ENCODE peak calls at places on chromosomes 13 and 19, in four cellular contexts. S is HepG2, C is GM12878, A is H1. M is an unnamed sample.

GRCh38 chr13:26062853-26063444 is 11.1 kb upstream of the SHISA2 start:
- DNase-seq in S (peak; percentile 59), C (no peak), A (no peak), M (no peak)

GRCh38 chr13:40682449-40683240 is 16.2 kb upstream of the FOXO1 start:
- DNase-seq in S (no peak), C (no peak), A (no peak), M (no peak)

GRCh38 chr13:29924482-29924884 is 74.1 kb upstream of the UBL3 start:
- DNase-seq in S (peak; percentile 44), C (no peak), A (no peak), M (no peak)

GRCh38 chr13:39095500-39095899 is 57.2 kb downstream of the NHLRC3 start:
- DNase-seq in S (no peak), C (no peak), A (no peak), M (no peak)

GRCh38 chr13:66657165-66657895 is 572.8 kb downstream of the PCDH9 start:
- DNase-seq in S (peak; percentile 11), C (no peak), A (no peak), M (no peak)

GRCh38 chr19:1430201-1430621 is 8.0 kb upstream of the RPS15 start:
- DNase-seq in S (no peak), C (no peak), A (no peak), M (no peak)

GRCh38 chr19:44260695-44261446 is 1.2 kb downstream of the ZNF233 start:
- DNase-seq in S (peak; percentile 6), C (no peak), A (no peak), M (no peak)

GRCh38 chr19:44593294-44593693 is 20.1 kb upstream of the IGSF23 start:
- DNase-seq in S (no peak), C (no peak), A (no peak), M (no peak)

GRCh38 chr19:51702754-51703654 is 9.9 kb downstream of the SPACA6 start:
- DNase-seq in S (no peak), C (no peak), A (peak; percentile 81), M (no peak)

GRCh38 chr19:29191005-29191404 is 21.9 kb downstream of the UQCRFS1 start:
- DNase-seq in S (no peak), C (no peak), A (no peak), M (no peak)

GRCh38 chr13:24036115-24036514 is 124.4 kb upstream of the SPATA13 start:
- DNase-seq in S (no peak), C (no peak), A (no peak), M (no peak)

GRCh38 chr13:48155850-48156249 is 60.9 kb upstream of the MED4 start:
- DNase-seq in S (no peak), C (peak; percentile 24), A (no peak), M (no peak)

GRCh38 chr19:12840091-12841079 is 2.1 kb downstream of the MAST1 start:
- DNase-seq in S (no peak), C (no peak), A (peak; percentile 100), M (peak; percentile 94)

GRCh38 chr13:50192272-50192813 is 177.1 kb downstream of the KCNRG start:
- DNase-seq in S (no peak), C (no peak), A (no peak), M (no peak)

GRCh38 chr19:13964776-13965175 is 12.5 kb downstream of the DCAF15 start:
- DNase-seq in S (no peak), C (no peak), A (no peak), M (no peak)

GRCh38 chr13:30559274-30559673 is 58.4 kb upstream of the USPL1 start:
- DNase-seq in S (no peak), C (no peak), A (no peak), M (no peak)

GRCh38 chr13:105848494-105848893 is 687.0 kb downstream of the EFNB2 start:
- DNase-seq in S (no peak), C (no peak), A (no peak), M (no peak)

GRCh38 chr13:22128413-22129198 is 457.7 kb downstream of the FGF9 start:
- DNase-seq in S (no peak), C (no peak), A (no peak), M (no peak)

GRCh38 chr19:19642506-19643157 is 825 bp downstream of the GMIP start:
- DNase-seq in S (no peak), C (no peak), A (no peak), M (no peak)

GRCh38 chr13:25248071-25248470 is 39.2 kb downstream of the MTMR6 start:
- DNase-seq in S (no peak), C (no peak), A (no peak), M (no peak)

GRCh38 chr13:73015799-73016198 is 43.0 kb upstream of the KLF5 start:
- DNase-seq in S (no peak), C (no peak), A (no peak), M (no peak)

GRCh38 chr13:38824342-38824741 is 137.5 kb downstream of the FREM2 start:
- DNase-seq in S (no peak), C (peak; percentile 36), A (no peak), M (no peak)

GRCh38 chr13:48505597-48506091 is 27.2 kb downstream of the RCBTB2 start:
- DNase-seq in S (no peak), C (peak; percentile 93), A (no peak), M (no peak)

GRCh38 chr13:67147257-67148218 is 82.6 kb downstream of the PCDH9 start:
- DNase-seq in S (no peak), C (no peak), A (no peak), M (peak; percentile 3)

GRCh38 chr19:13097331-13098258 is 5.1 kb downstream of the LYL1 start:
- DNase-seq in S (no peak), C (no peak), A (peak; percentile 62), M (no peak)

GRCh38 chr19:43798546-43799409 is 3.5 kb downstream of the LYPD5 start:
- DNase-seq in S (no peak), C (no peak), A (peak; percentile 79), M (no peak)

GRCh38 chr19:47754206-47755064 is 9.1 kb downstream of the NOP53 start:
- DNase-seq in S (no peak), C (no peak), A (no peak), M (no peak)

GRCh38 chr13:21671793-21672680 is 1.2 kb downstream of the FGF9 start:
- DNase-seq in S (no peak), C (no peak), A (peak; percentile 52), M (no peak)

GRCh38 chr19:51333836-51334460 is 8.0 kb downstream of the VSIG10L start:
- DNase-seq in S (no peak), C (no peak), A (no peak), M (no peak)

GRCh38 chr13:98565726-98566577 is 11.0 kb downstream of the STK24 start:
- DNase-seq in S (no peak), C (no peak), A (no peak), M (no peak)

GRCh38 chr13:19782049-19782726 is 557 bp downstream of the PSPC1 start:
- DNase-seq in S (no peak), C (no peak), A (peak; percentile 57), M (peak; percentile 8)

GRCh38 chr13:26323764-26324163 is 69.8 kb downstream of the CDK8 start:
- DNase-seq in S (no peak), C (no peak), A (no peak), M (no peak)

GRCh38 chr19:24074720-24075119 is 12.3 kb upstream of the ZNF254 start:
- DNase-seq in S (no peak), C (no peak), A (no peak), M (no peak)

GRCh38 chr19:28472111-28472510 is 740.8 kb downstream of the UQCRFS1 start:
- DNase-seq in S (no peak), C (no peak), A (no peak), M (no peak)

GRCh38 chr19:6402834-6403608 is 10.1 kb upstream of the GTF2F1 start:
- DNase-seq in S (peak; percentile 58), C (no peak), A (no peak), M (no peak)

DNA sequence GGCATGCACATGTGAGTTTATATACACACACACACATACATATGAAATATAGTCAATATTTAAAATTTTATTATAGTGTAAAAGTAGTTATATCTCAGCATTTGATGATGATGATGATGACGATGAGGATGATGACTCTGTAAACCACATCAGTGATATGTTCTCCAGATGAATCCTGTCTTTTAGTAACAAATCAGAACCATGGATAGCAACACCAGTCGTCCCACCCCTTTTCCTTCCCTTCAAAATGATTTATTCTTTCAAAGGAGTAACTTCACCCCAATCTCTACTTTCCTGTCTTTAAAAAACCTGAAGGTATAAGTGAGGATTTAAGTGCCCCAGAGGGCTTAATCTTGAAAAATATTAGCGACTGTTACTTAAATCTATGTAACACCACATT is 74.1 kb downstream of the DCLK1 start:
- DNase-seq in S (no peak), C (no peak), A (no peak), M (no peak)
- TF ChIP-seq SUZ12 in S (no peak), C (no peak), A (no peak), M (no peak)

GRCh38 chr19:33865306-33865705 is 68.6 kb downstream of the KCTD15 start:
- DNase-seq in S (no peak), C (no peak), A (no peak), M (no peak)

GRCh38 chr19:33871605-33872004 is 74.9 kb downstream of the KCTD15 start:
- DNase-seq in S (no peak), C (no peak), A (no peak), M (no peak)

GRCh38 chr19:33868076-33868735 is 71.5 kb downstream of the KCTD15 start:
- DNase-seq in S (no peak), C (no peak), A (no peak), M (no peak)

GRCh38 chr19:33866696-33867095 is 70.0 kb downstream of the KCTD15 start:
- DNase-seq in S (no peak), C (no peak), A (no peak), M (no peak)

GRCh38 chr19:33868821-33869412 is 72.2 kb downstream of the KCTD15 start:
- DNase-seq in S (no peak), C (no peak), A (peak; percentile 59), M (no peak)
- TF ChIP-seq YY1 in S (no peak), C (no peak), A (no peak), M (no peak)

GRCh38 chr19:16087940-16088339 is 11.6 kb downstream of the TPM4 start:
- DNase-seq in S (no peak), C (no peak), A (no peak), M (no peak)

GRCh38 chr19:16091546-16092475 is 15.5 kb downstream of the TPM4 start:
- DNase-seq in S (no peak), C (no peak), A (no peak), M (no peak)

GRCh38 chr19:16085115-16085514 is 8.8 kb downstream of the TPM4 start:
- DNase-seq in S (no peak), C (no peak), A (no peak), M (no peak)

GRCh38 chr19:16088985-16089846 is 12.9 kb downstream of the TPM4 start:
- DNase-seq in S (peak; percentile 90), C (no peak), A (no peak), M (no peak)

DNA sequence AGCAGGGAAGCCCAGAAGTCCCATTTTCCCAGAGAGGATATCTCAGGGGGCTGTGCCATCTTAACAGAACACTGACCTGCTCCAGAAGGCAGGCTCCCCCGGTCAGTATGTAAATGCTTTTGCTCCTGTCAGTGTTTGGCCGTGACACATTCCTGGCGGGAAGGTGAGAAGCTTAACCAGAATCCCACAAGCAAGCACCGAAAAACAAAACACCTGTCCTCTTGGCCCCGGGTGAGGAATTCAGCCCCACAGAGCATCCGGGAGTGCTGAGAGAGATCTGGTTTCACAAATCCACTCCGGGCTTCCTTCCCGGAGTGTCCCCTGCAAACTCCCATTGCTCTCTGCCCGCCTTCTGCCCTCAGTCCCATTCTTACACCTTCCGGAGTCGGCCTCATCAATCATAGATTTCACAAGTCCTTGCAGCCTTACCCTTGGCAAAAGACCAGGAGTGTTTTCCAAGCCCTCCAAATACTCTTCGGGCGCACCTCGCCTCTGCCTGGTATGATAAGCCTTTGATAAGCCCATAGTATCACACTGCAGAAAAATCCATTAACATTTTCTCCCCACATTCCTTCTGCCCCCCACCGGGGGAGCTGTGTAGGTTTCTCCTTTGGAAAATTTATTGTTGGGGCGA is 12.2 kb downstream of the TPM4 start:
- DNase-seq in S (no peak), C (no peak), A (no peak), M (no peak)
- H3K36me3 ChIP-seq in S (peaks cover 67% of the 10 kb centered on the region), C (peaks cover 68% of the 10 kb centered on the region), A (peaks cover 97% of the 10 kb centered on the region), M (peaks cover 98% of the 10 kb centered on the region)

GRCh38 chr19:17942582-17943283 is 9.9 kb downstream of the CCDC124 start:
- DNase-seq in S (no peak), C (no peak), A (peak; percentile 68), M (no peak)
- TF ChIP-seq SUZ12 in S (no peak), C (no peak), A (no peak), M (no peak)